ENCODE peak calls at places on chromosomes 3 and 15, in four cellular contexts. T is AG08395; H is stimulated activated CD8-positive, alpha-beta memory T cell treated with anti-CD3 and anti-CD28 coated beads, Interleukin-15, amount 100 ng/mL, for 1 hour; E is frontal cortex. P is an unnamed sample.

GRCh38 chr3:178665747-178666146 is 129.5 kb downstream of the KCNMB2 start:
- DNase-seq in T (no peak), E (no peak), H (no peak), P (no peak)

GRCh38 chr3:46566040-46566631 is at the start of gene LRRC2:
- DNase-seq in E (peak; percentile 38), T (peak; percentile 76), H (no peak), P (no peak)

GRCh38 chr15:42080585-42081462 is 13.5 kb downstream of the PLA2G4D start:
- DNase-seq in H (no peak), T (no peak), E (no peak), P (no peak)

GRCh38 chr3:129413687-129414506 is 14.5 kb downstream of the EFCAB12 start:
- DNase-seq in E (no peak), T (peak; percentile 78), H (no peak), P (no peak)

GRCh38 chr3:113132571-113132996 is 78.8 kb upstream of the BOC start:
- DNase-seq in H (no peak), T (peak; percentile 83), E (no peak), P (no peak)

GRCh38 chr15:74445816-74446763 is 12.3 kb upstream of the SEMA7A start:
- DNase-seq in T (no peak), H (no peak), E (no peak), P (no peak)

GRCh38 chr3:58188921-58189451 is 21.8 kb downstream of the DNASE1L3 start:
- DNase-seq in H (no peak), T (no peak), E (no peak), P (no peak)

GRCh38 chr15:74156678-74157411 is 16.7 kb upstream of the ISLR start:
- DNase-seq in T (peak; percentile 40), H (no peak), E (no peak), P (no peak)

GRCh38 chr3:184832044-184832443 is 20.1 kb downstream of the VPS8 start:
- DNase-seq in H (no peak), E (no peak), T (no peak), P (no peak)

GRCh38 chr3:49619649-49620048 is 54.5 kb upstream of the APEH start:
- DNase-seq in H (no peak), E (no peak), T (no peak), P (no peak)

GRCh38 chr3:53850895-53851294 is 4.5 kb downstream of the IL17RB start:
- DNase-seq in H (no peak), T (peak; percentile 24), E (no peak), P (no peak)